ENCODE peak calls at places on chromosomes 7 and 10, in seven cellular contexts. One of them, this sample, is unnamed.
A peak's percentile ranks its signal among the peaks of the same experiment; 100 is the strongest.

GRCh38 chr10:120423350-120424197 is 33.5 kb upstream of the PLPP4 start:
- DNase-seq in SHP77: peak; percentile 22
- DNase-seq in endothelial cell: peak; percentile 59
- DNase-seq in Ammon's horn: peak; percentile 74
- DNase-seq in heart left ventricle: no peak
- DNase-seq in C1 segment of cervical spinal cord: peak; percentile 11
- DNase-seq in G401: peak; percentile 78
- DNase-seq in this sample: peak; percentile 20

GRCh38 chr7:143901360-143901709 is 641 bp downstream of the TCAF1 start:
- DNase-seq in SHP77: no peak
- DNase-seq in heart left ventricle: peak; percentile 44
- DNase-seq in C1 segment of cervical spinal cord: peak; percentile 73
- DNase-seq in G401: peak; percentile 76
- DNase-seq in endothelial cell: no peak
- DNase-seq in Ammon's horn: peak; percentile 45
- DNase-seq in this sample: peak; percentile 30

GRCh38 chr7:22640269-22640668 is 86.7 kb upstream of the IL6 start:
- DNase-seq in G401: no peak
- DNase-seq in C1 segment of cervical spinal cord: no peak
- DNase-seq in endothelial cell: no peak
- DNase-seq in heart left ventricle: no peak
- DNase-seq in SHP77: no peak
- DNase-seq in Ammon's horn: no peak
- DNase-seq in this sample: no peak

GRCh38 chr10:72276421-72277339 is 3.0 kb downstream of the DDIT4 start:
- DNase-seq in SHP77: no peak
- DNase-seq in endothelial cell: no peak
- DNase-seq in heart left ventricle: no peak
- DNase-seq in Ammon's horn: no peak
- DNase-seq in C1 segment of cervical spinal cord: no peak
- DNase-seq in G401: no peak
- DNase-seq in this sample: no peak

GRCh38 chr7:20222219-20222828 is 5.1 kb upstream of the MACC1 start:
- DNase-seq in SHP77: no peak
- DNase-seq in G401: no peak
- DNase-seq in heart left ventricle: no peak
- DNase-seq in Ammon's horn: no peak
- DNase-seq in C1 segment of cervical spinal cord: no peak
- DNase-seq in endothelial cell: no peak
- DNase-seq in this sample: no peak

GRCh38 chr7:155257482-155258232 is 40.0 kb upstream of the INSIG1 start:
- DNase-seq in heart left ventricle: peak; percentile 83
- DNase-seq in G401: peak; percentile 59
- DNase-seq in C1 segment of cervical spinal cord: no peak
- DNase-seq in SHP77: no peak
- DNase-seq in endothelial cell: no peak
- DNase-seq in Ammon's horn: peak; percentile 39
- DNase-seq in this sample: no peak

GRCh38 chr10:92385836-92386235 is 94.9 kb downstream of the MARCHF5 start:
- DNase-seq in endothelial cell: no peak
- DNase-seq in C1 segment of cervical spinal cord: no peak
- DNase-seq in heart left ventricle: no peak
- DNase-seq in SHP77: no peak
- DNase-seq in Ammon's horn: no peak
- DNase-seq in G401: no peak
- DNase-seq in this sample: no peak

GRCh38 chr7:147861945-147862344 is 728.6 kb upstream of the C7orf33 start:
- DNase-seq in heart left ventricle: no peak
- DNase-seq in C1 segment of cervical spinal cord: no peak
- DNase-seq in G401: no peak
- DNase-seq in Ammon's horn: no peak
- DNase-seq in SHP77: no peak
- DNase-seq in endothelial cell: no peak
- DNase-seq in this sample: no peak

GRCh38 chr10:14923972-14924371 is 29.9 kb downstream of the DCLRE1C start:
- DNase-seq in G401: no peak
- DNase-seq in SHP77: no peak
- DNase-seq in C1 segment of cervical spinal cord: no peak
- DNase-seq in endothelial cell: no peak
- DNase-seq in Ammon's horn: no peak
- DNase-seq in heart left ventricle: no peak
- DNase-seq in this sample: no peak

GRCh38 chr7:1685000-1685624 is 15.0 kb downstream of the ELFN1 start:
- DNase-seq in G401: no peak
- DNase-seq in endothelial cell: no peak
- DNase-seq in C1 segment of cervical spinal cord: no peak
- DNase-seq in SHP77: no peak
- DNase-seq in Ammon's horn: no peak
- DNase-seq in heart left ventricle: no peak
- DNase-seq in this sample: no peak

GRCh38 chr7:80884511-80885195 is 34.2 kb downstream of the SEMA3C start:
- DNase-seq in endothelial cell: no peak
- DNase-seq in C1 segment of cervical spinal cord: no peak
- DNase-seq in Ammon's horn: no peak
- DNase-seq in heart left ventricle: no peak
- DNase-seq in G401: no peak
- DNase-seq in SHP77: no peak
- DNase-seq in this sample: no peak

GRCh38 chr10:76453997-76454396 is 1022.6 kb downstream of the LRMDA start:
- DNase-seq in G401: no peak
- DNase-seq in Ammon's horn: no peak
- DNase-seq in endothelial cell: no peak
- DNase-seq in C1 segment of cervical spinal cord: no peak
- DNase-seq in SHP77: no peak
- DNase-seq in heart left ventricle: no peak
- DNase-seq in this sample: no peak

GRCh38 chr10:96708456-96708855 is 11.9 kb downstream of the PIK3AP1 start:
- DNase-seq in heart left ventricle: no peak
- DNase-seq in SHP77: no peak
- DNase-seq in endothelial cell: no peak
- DNase-seq in C1 segment of cervical spinal cord: no peak
- DNase-seq in G401: no peak
- DNase-seq in Ammon's horn: peak; percentile 46
- DNase-seq in this sample: no peak

GRCh38 chr10:69697006-69697405 is 67.0 kb downstream of the FAM241B start:
- DNase-seq in G401: no peak
- DNase-seq in Ammon's horn: no peak
- DNase-seq in heart left ventricle: no peak
- DNase-seq in endothelial cell: no peak
- DNase-seq in SHP77: no peak
- DNase-seq in C1 segment of cervical spinal cord: no peak
- DNase-seq in this sample: no peak

GRCh38 chr7:153188630-153189029 is 429.1 kb downstream of the ACTR3B start:
- DNase-seq in G401: no peak
- DNase-seq in SHP77: no peak
- DNase-seq in heart left ventricle: no peak
- DNase-seq in Ammon's horn: no peak
- DNase-seq in endothelial cell: no peak
- DNase-seq in C1 segment of cervical spinal cord: no peak
- DNase-seq in this sample: no peak

GRCh38 chr10:124565565-124566221 is 104.1 kb downstream of the LHPP start:
- DNase-seq in G401: peak; percentile 26
- DNase-seq in heart left ventricle: peak; percentile 60
- DNase-seq in endothelial cell: peak; percentile 54
- DNase-seq in C1 segment of cervical spinal cord: no peak
- DNase-seq in SHP77: peak; percentile 73
- DNase-seq in Ammon's horn: no peak
- DNase-seq in this sample: no peak

GRCh38 chr10:116356833-116357232 is 32.6 kb downstream of the CCDC172 start:
- DNase-seq in endothelial cell: no peak
- DNase-seq in C1 segment of cervical spinal cord: no peak
- DNase-seq in heart left ventricle: no peak
- DNase-seq in Ammon's horn: no peak
- DNase-seq in SHP77: no peak
- DNase-seq in G401: no peak
- DNase-seq in this sample: no peak

GRCh38 chr7:149505551-149505950 is 7.9 kb upstream of the ZNF746 start:
- DNase-seq in G401: no peak
- DNase-seq in Ammon's horn: no peak
- DNase-seq in endothelial cell: no peak
- DNase-seq in heart left ventricle: no peak
- DNase-seq in SHP77: no peak
- DNase-seq in C1 segment of cervical spinal cord: no peak
- DNase-seq in this sample: no peak

GRCh38 chr7:55591282-55591931 is 19.1 kb upstream of the VOPP1 start:
- DNase-seq in endothelial cell: no peak
- DNase-seq in SHP77: no peak
- DNase-seq in G401: no peak
- DNase-seq in heart left ventricle: no peak
- DNase-seq in Ammon's horn: no peak
- DNase-seq in C1 segment of cervical spinal cord: no peak
- DNase-seq in this sample: no peak

GRCh38 chr10:3330687-3331086 is 158.1 kb upstream of the PITRM1 start:
- DNase-seq in C1 segment of cervical spinal cord: no peak
- DNase-seq in Ammon's horn: no peak
- DNase-seq in G401: no peak
- DNase-seq in SHP77: no peak
- DNase-seq in heart left ventricle: peak; percentile 42
- DNase-seq in endothelial cell: no peak
- DNase-seq in this sample: no peak

GRCh38 chr10:71249996-71250395 is 37.6 kb downstream of the UNC5B start:
- DNase-seq in G401: no peak
- DNase-seq in Ammon's horn: no peak
- DNase-seq in heart left ventricle: peak; percentile 22
- DNase-seq in SHP77: no peak
- DNase-seq in C1 segment of cervical spinal cord: no peak
- DNase-seq in endothelial cell: no peak
- DNase-seq in this sample: no peak

GRCh38 chr10:127874966-127875765 is 17.6 kb downstream of the CLRN3 start:
- DNase-seq in heart left ventricle: no peak
- DNase-seq in endothelial cell: no peak
- DNase-seq in Ammon's horn: no peak
- DNase-seq in G401: no peak
- DNase-seq in C1 segment of cervical spinal cord: no peak
- DNase-seq in SHP77: no peak
- DNase-seq in this sample: no peak

GRCh38 chr7:33700001-33700899 is 205.1 kb upstream of the BMPER start:
- DNase-seq in C1 segment of cervical spinal cord: no peak
- DNase-seq in heart left ventricle: no peak
- DNase-seq in SHP77: no peak
- DNase-seq in G401: no peak
- DNase-seq in Ammon's horn: no peak
- DNase-seq in endothelial cell: no peak
- DNase-seq in this sample: no peak

GRCh38 chr10:102120987-102121738 is 995 bp upstream of the LDB1 start:
- DNase-seq in G401: peak; percentile 86
- DNase-seq in endothelial cell: peak; percentile 49
- DNase-seq in SHP77: no peak
- DNase-seq in Ammon's horn: peak; percentile 59
- DNase-seq in heart left ventricle: peak; percentile 56
- DNase-seq in C1 segment of cervical spinal cord: peak; percentile 63
- DNase-seq in this sample: no peak

GRCh38 chr10:132765435-132765834 is 20.5 kb downstream of the NKX6-2 start:
- DNase-seq in C1 segment of cervical spinal cord: peak; percentile 16
- DNase-seq in Ammon's horn: peak; percentile 73
- DNase-seq in G401: no peak
- DNase-seq in endothelial cell: no peak
- DNase-seq in SHP77: no peak
- DNase-seq in heart left ventricle: no peak
- DNase-seq in this sample: no peak

GRCh38 chr7:144830024-144830785 is 5.6 kb downstream of the TPK1 start:
- DNase-seq in SHP77: no peak
- DNase-seq in C1 segment of cervical spinal cord: no peak
- DNase-seq in G401: no peak
- DNase-seq in endothelial cell: no peak
- DNase-seq in Ammon's horn: no peak
- DNase-seq in heart left ventricle: no peak
- DNase-seq in this sample: no peak